ENCODE peak calls at places on chromosomes 1 and 21, in ten cellular contexts. K is right lobe of liver, U is WTC11, T is thoracic aorta, Q is upper lobe of right lung, O is progenitor cell of endocrine pancreas, R is MCF 10A, M is HFFc6, L is mesothelial cell of epicardium, A is esophagus squamous epithelium. S is an unnamed sample.
A peak's percentile ranks its signal among the peaks of the same experiment; 100 is the strongest.

GRCh38 chr1:245260883-245261282 is 106.1 kb downstream of the KIF26B start:
- DNase-seq in T (no peak), K (no peak), R (no peak), L (no peak), Q (no peak), U (no peak), M (no peak), A (no peak), O (no peak), S (no peak)

GRCh38 chr1:221776495-221777413 is 34.9 kb upstream of the DUSP10 start:
- DNase-seq in O (no peak), R (no peak), U (no peak), L (no peak), Q (no peak), K (no peak), M (no peak), A (no peak), T (no peak), S (no peak)

GRCh38 chr1:20361805-20362381 is 71.2 kb downstream of the VWA5B1 start:
- DNase-seq in L (peak; percentile 72), M (peak; percentile 38), U (peak; percentile 95), A (no peak), R (peak; percentile 62), Q (no peak), T (no peak), O (peak; percentile 83), K (no peak), S (no peak)

GRCh38 chr1:74623716-74624115 is 49.9 kb downstream of the ERICH3 start:
- DNase-seq in Q (no peak), R (no peak), M (no peak), L (no peak), U (no peak), K (no peak), O (no peak), T (no peak), A (no peak), S (no peak)

GRCh38 chr1:40182956-40183710 is 21.9 kb downstream of the RLF start:
- DNase-seq in M (peak; percentile 13), K (no peak), L (no peak), R (peak; percentile 28), O (no peak), U (no peak), Q (no peak), A (no peak), T (no peak), S (no peak)

GRCh38 chr21:43866659-43867331 is 1.8 kb downstream of the AGPAT3 start:
- DNase-seq in M (no peak), K (peak; percentile 74), R (peak; percentile 9), A (no peak), T (no peak), U (no peak), Q (peak; percentile 77), L (no peak), O (no peak), S (no peak)

GRCh38 chr1:17573518-17574041 is 34.1 kb downstream of the ARHGEF10L start:
- DNase-seq in L (no peak), M (no peak), K (no peak), U (peak; percentile 48), R (no peak), Q (no peak), T (no peak), A (no peak), O (no peak), S (no peak)

GRCh38 chr1:220680085-220680687 is 10.0 kb upstream of the C1orf115 start:
- DNase-seq in U (no peak), M (peak; percentile 27), O (no peak), K (no peak), A (no peak), T (no peak), L (no peak), R (peak; percentile 75), Q (no peak), S (no peak)

GRCh38 chr1:117657949-117658660 is 52.3 kb downstream of the TENT5C start:
- DNase-seq in A (no peak), T (no peak), U (no peak), L (no peak), O (no peak), Q (no peak), K (no peak), M (no peak), R (no peak), S (no peak)

GRCh38 chr21:36028127-36029069 is 31.9 kb downstream of the SETD4 start:
- DNase-seq in L (peak; percentile 81), O (peak; percentile 66), R (peak; percentile 70), K (peak; percentile 68), M (peak; percentile 65), U (peak; percentile 83), A (peak; percentile 12), T (peak; percentile 11), Q (peak; percentile 81), S (peak; percentile 79)

GRCh38 chr21:41369105-41369914 is 7.5 kb downstream of the MX2 start:
- DNase-seq in A (no peak), M (no peak), Q (peak; percentile 63), U (peak; percentile 64), K (no peak), O (no peak), T (no peak), L (peak; percentile 66), R (no peak), S (no peak)

GRCh38 chr1:66436378-66437135 is 97.4 kb upstream of the SGIP1 start:
- DNase-seq in T (no peak), M (peak; percentile 96), L (no peak), O (no peak), R (peak; percentile 89), K (no peak), A (no peak), Q (no peak), U (no peak), S (no peak)

GRCh38 chr1:204316164-204316563 is 43.6 kb downstream of the PLEKHA6 start:
- DNase-seq in R (peak; percentile 65), U (no peak), A (no peak), L (no peak), T (no peak), O (no peak), Q (no peak), M (no peak), K (no peak), S (no peak)

GRCh38 chr1:237799762-237800474 is 90.8 kb downstream of the ZP4 start:
- DNase-seq in K (peak; percentile 85), M (peak; percentile 35), U (peak; percentile 88), T (no peak), L (no peak), O (peak; percentile 30), Q (no peak), R (peak; percentile 96), A (no peak), S (no peak)
- TF ChIP-seq CTCF in K (peak; percentile 73), M (peak; percentile 63), U (peak; percentile 38), T (no peak), L (no peak), O (peak; percentile 52), Q (no peak), R (peak; percentile 76), A (no peak), S (peak; percentile 62)

GRCh38 chr1:93846929-93847810 is 31.8 kb downstream of the DNTTIP2 start:
- DNase-seq in L (peak; percentile 93), T (peak; percentile 30), M (peak; percentile 74), U (peak; percentile 86), A (peak; percentile 56), K (peak; percentile 89), O (peak; percentile 75), R (peak; percentile 91), Q (peak; percentile 92), S (peak; percentile 91)

GRCh38 chr1:93844262-93845045 is 34.6 kb downstream of the DNTTIP2 start:
- DNase-seq in U (no peak), R (peak; percentile 83), M (peak; percentile 79), A (no peak), Q (no peak), T (no peak), L (no peak), K (no peak), O (no peak), S (no peak)

GRCh38 chr1:93845554-93846150 is 33.4 kb downstream of the DNTTIP2 start:
- DNase-seq in K (no peak), U (peak; percentile 14), Q (no peak), O (no peak), L (peak; percentile 40), M (peak; percentile 92), R (peak; percentile 82), A (no peak), T (no peak), S (no peak)

GRCh38 chr1:93847811-93848288 is 31.2 kb downstream of the DNTTIP2 start:
- DNase-seq in R (peak; percentile 70), Q (peak; percentile 86), A (no peak), T (peak; percentile 27), M (peak; percentile 58), K (peak; percentile 72), U (peak; percentile 68), O (peak; percentile 39), L (peak; percentile 68), S (peak; percentile 77)

GRCh38 chr1:93846151-93846928 is 32.7 kb downstream of the DNTTIP2 start:
- DNase-seq in L (peak; percentile 88), M (peak; percentile 74), T (peak; percentile 66), O (peak; percentile 75), A (peak; percentile 48), Q (peak; percentile 95), K (peak; percentile 91), U (peak; percentile 89), R (peak; percentile 83), S (peak; percentile 88)
- TF ChIP-seq CTCF in L (no peak), M (peak; percentile 57), T (peak; percentile 52), O (peak; percentile 51), A (peak; percentile 32), Q (peak; percentile 48), K (peak; percentile 32), U (no peak), R (no peak), S (peak; percentile 62)

DNA sequence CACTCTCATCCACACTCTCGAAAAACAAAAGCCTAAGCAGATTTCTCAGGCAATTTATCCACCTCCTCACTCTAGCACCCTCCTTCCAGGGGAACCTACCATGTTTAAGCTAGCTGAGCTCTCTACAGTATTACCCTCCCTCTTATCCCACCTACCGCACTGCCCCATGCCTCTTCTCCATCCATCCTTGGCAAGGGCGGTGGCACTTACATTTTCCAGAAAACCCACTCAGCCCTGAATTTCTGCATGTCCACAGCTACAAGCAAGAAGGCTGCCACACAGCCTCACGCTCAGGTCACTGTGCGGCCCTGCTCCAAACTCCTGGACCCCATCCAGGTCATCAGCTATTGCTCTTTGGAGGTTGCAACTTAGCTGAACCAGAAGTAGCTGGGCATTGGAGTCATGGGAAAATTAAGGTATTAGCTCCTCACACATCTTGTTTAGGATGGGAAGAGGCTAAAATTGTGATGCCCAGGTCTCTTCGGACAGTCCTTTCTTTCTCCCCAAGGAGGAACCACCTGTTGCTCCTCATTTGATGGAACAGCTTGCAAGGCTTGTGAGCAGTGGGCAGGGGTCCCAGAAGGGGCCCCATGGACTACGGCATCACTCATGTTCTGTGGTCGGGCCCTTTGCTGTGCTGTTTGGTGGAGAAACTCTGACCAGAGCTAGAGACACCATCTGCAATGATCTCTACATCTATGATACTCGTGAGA is 1.1 kb downstream of the KLHDC9 start:
- DNase-seq in O (no peak), L (no peak), R (no peak), K (no peak), U (no peak), A (no peak), Q (no peak), T (no peak), M (no peak), S (no peak)
- TF ChIP-seq CTCF in O (no peak), L (no peak), R (no peak), K (no peak), U (no peak), A (no peak), Q (no peak), T (no peak), M (no peak), S (no peak)

DNA sequence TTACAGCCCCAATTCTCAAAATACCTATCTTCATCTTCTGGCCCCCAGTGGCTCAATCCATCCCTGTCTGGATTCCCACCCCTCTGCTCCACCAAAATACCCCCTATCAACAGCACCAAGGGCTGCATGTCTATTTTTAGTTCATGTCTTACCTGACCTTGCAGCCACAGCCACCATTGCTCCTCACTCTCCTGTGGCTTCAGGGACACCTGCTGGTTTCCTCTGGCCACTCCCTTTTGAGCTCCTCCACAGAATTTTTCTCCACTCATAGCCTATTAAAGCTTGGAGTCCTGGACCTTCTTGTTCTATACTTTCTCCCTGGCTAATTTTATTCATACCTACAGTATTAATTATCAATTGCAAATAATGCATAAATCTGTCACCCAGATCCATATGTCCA is 125.3 kb upstream of the NGF start:
- DNase-seq in A (no peak), L (no peak), M (no peak), U (no peak), T (no peak), Q (no peak), R (peak; percentile 40), K (no peak), O (no peak), S (no peak)
- TF ChIP-seq CTCF in A (no peak), L (no peak), M (peak; percentile 62), U (no peak), T (no peak), Q (no peak), R (peak; percentile 42), K (no peak), O (peak; percentile 45), S (no peak)